ENCODE peak calls at places on chromosome 1, in ten cellular contexts. F is GM12878, W is thoracic aorta, I is lung, X is endodermal cell, T is neuronal stem cell, H is aorta, D is RWPE1, G is cardiac muscle cell, A is transverse colon. V is an unnamed sample.

GRCh38 chr1:7579016-7579415 is 192.1 kb upstream of the VAMP3 start:
- DNase-seq in F (no peak), W (no peak), I (no peak), X (no peak), T (no peak), H (peak), D (no peak), G (no peak), A (no peak), V (no peak)

GRCh38 chr1:147177611-147178370 is 5.5 kb upstream of the PRKAB2 start:
- DNase-seq in F (no peak), W (no peak), I (no peak), X (no peak), T (no peak), H (no peak), D (no peak), G (no peak), A (no peak), V (no peak)

GRCh38 chr1:239222999-239223398 is 163.4 kb upstream of the CHRM3 start:
- DNase-seq in F (no peak), W (no peak), I (no peak), X (no peak), T (no peak), H (no peak), D (no peak), G (no peak), A (no peak), V (no peak)

GRCh38 chr1:41317356-41317755 is 43.9 kb upstream of the FOXO6 start:
- DNase-seq in F (no peak), W (no peak), I (no peak), X (no peak), T (no peak), H (no peak), D (no peak), G (no peak), A (no peak), V (peak)

GRCh38 chr1:248905949-248906740 is at the start of gene PGBD2:
- DNase-seq in F (peak), W (peak), I (peak), X (peak), T (peak), H (peak), D (peak), G (peak), A (peak), V (peak)

GRCh38 chr1:235056937-235057336 is 71.7 kb downstream of the TOMM20 start:
- DNase-seq in F (no peak), W (no peak), I (no peak), X (no peak), T (no peak), H (no peak), D (peak), G (no peak), A (peak), V (no peak)

GRCh38 chr1:117110774-117111173 is 10.8 kb downstream of the TRIM45 start:
- DNase-seq in F (no peak), W (no peak), I (no peak), X (no peak), T (no peak), H (no peak), D (peak), G (no peak), A (no peak), V (no peak)

GRCh38 chr1:65164633-65165032 is 16.6 kb downstream of the AK4 start:
- DNase-seq in F (no peak), W (no peak), I (no peak), X (no peak), T (no peak), H (no peak), D (no peak), G (no peak), A (no peak), V (no peak)

GRCh38 chr1:119582801-119583200 is 65.3 kb downstream of the ZNF697 start:
- DNase-seq in F (no peak), W (no peak), I (peak), X (peak), T (peak), H (peak), D (peak), G (peak), A (peak), V (peak)

GRCh38 chr1:49199564-49199963 is 422.9 kb upstream of the BEND5 start:
- DNase-seq in F (no peak), W (no peak), I (no peak), X (no peak), T (no peak), H (no peak), D (no peak), G (no peak), A (no peak), V (no peak)

GRCh38 chr1:86938855-86939254 is 24.4 kb downstream of the HS2ST1 start:
- DNase-seq in F (no peak), W (no peak), I (no peak), X (no peak), T (no peak), H (no peak), D (no peak), G (no peak), A (no peak), V (no peak)

GRCh38 chr1:53449026-53449425 is 10.2 kb upstream of the DMRTB1 start:
- DNase-seq in F (no peak), W (no peak), I (no peak), X (peak), T (no peak), H (no peak), D (peak), G (no peak), A (no peak), V (peak)

GRCh38 chr1:159132271-159132881 is 39.0 kb upstream of the CADM3 start:
- DNase-seq in F (no peak), W (no peak), I (peak), X (peak), T (peak), H (peak), D (peak), G (peak), A (peak), V (peak)

GRCh38 chr1:51304360-51304759 is 26.0 kb downstream of the TTC39A start:
- DNase-seq in F (no peak), W (no peak), I (no peak), X (no peak), T (no peak), H (no peak), D (no peak), G (no peak), A (no peak), V (no peak)

DNA sequence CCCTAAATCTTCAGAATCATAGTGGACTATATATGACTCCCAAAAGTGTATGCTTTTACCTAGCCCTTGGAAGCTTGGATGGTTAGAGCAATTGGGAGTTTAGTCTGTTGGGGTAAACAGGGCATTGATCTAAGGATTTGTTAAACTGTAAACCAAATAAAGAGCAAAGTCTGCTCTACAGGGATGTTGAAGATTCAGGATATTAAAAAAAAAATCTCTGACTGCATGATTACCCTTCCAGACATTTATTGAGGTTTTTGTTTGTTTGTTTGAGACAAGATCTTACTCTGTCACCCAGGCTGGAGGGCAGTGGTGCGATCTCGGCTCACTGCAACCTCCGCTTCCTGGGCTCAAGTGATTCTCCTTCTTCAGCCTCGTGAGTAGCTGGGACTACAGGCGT is 31.6 kb downstream of the PBX1 start:
- DNase-seq in F (no peak), W (no peak), I (no peak), X (peak), T (no peak), H (no peak), D (no peak), G (no peak), A (no peak), V (no peak)
- H3K27ac ChIP-seq in F (no peak), W (no peak), I (no peak), X (peak), T (peak), H (no peak), D (no peak), G (peak), A (peak), V (no peak)

DNA sequence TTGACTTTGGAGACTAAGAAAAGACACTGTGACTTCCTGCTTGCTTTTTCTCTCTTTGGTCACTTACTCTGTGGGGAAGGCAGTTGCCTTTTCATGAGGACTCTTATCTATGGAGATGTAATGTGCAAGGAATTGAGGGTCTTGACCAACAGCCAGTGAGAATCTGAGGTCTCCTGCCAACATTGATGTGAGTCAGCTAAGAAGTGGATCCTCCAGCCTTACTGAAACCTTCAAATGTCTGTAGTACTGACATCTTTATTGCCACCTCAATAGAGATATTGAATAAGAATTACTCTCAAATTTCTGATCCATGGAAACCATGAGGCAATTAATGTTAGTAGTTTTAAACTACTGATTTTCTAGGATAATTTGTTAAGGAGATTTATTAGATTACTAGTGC is 598.4 kb downstream of the ADGRL2 start:
- DNase-seq in F (no peak), W (no peak), I (no peak), X (no peak), T (no peak), H (no peak), D (no peak), G (no peak), A (no peak), V (peak)
- H3K27ac ChIP-seq in F (no peak), W (no peak), I (no peak), X (no peak), T (no peak), H (no peak), D (no peak), G (no peak), A (no peak), V (no peak)

DNA sequence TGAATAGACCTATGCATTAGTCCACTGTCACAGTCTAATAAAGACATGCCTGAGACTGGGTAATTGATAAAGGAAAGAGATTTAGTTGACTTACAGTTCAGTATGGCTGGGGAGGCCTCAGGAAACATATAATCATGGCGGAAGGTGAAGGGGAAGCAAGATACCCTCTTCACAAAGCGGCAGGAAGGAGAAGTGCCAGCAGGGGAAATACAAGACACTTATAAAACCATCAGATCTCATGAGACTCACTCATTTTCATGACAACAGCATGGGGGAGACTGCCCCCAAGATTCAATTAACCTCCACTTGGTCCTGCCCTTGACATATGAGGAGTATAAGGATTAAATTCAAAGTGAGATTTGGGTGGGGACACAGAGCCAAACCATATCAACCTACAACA is 59.4 kb downstream of the CAPN9 start:
- DNase-seq in F (no peak), W (no peak), I (peak), X (no peak), T (no peak), H (no peak), D (no peak), G (no peak), A (no peak), V (no peak)
- H3K27ac ChIP-seq in F (no peak), W (peak), I (no peak), X (no peak), T (no peak), H (peak), D (no peak), G (no peak), A (no peak), V (no peak)

DNA sequence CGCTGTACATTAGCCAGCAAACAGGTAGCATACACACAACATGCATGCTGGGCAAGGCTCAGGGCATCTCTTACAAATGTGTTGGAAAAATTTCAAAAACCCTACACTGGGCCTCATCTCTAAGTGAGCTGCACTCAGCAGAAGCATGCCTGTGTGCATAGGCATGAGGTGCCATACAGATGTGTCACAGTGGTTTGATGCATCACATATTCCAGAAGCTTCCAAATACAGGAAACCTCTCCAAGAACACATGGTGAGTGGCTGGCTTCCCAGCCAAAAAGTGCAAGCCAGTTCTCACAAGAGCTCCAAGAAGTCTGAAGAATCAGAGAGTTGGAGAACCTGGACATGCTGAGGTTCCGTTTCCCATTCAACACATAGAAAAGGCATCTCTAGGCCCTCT is 58.3 kb downstream of the CD46 start:
- DNase-seq in F (no peak), W (no peak), I (peak), X (peak), T (no peak), H (no peak), D (no peak), G (no peak), A (no peak), V (no peak)
- H3K27ac ChIP-seq in F (no peak), W (peak), I (peak), X (no peak), T (no peak), H (peak), D (no peak), G (no peak), A (peak), V (no peak)

GRCh38 chr1:223074427-223074826 is 68.6 kb downstream of the TLR5 start:
- DNase-seq in F (no peak), W (no peak), I (no peak), X (no peak), T (no peak), H (no peak), D (no peak), G (peak), A (no peak), V (peak)

GRCh38 chr1:223075834-223076233 is 67.2 kb downstream of the TLR5 start:
- DNase-seq in F (no peak), W (no peak), I (no peak), X (no peak), T (no peak), H (no peak), D (no peak), G (no peak), A (no peak), V (no peak)

GRCh38 chr1:223074901-223075300 is 68.1 kb downstream of the TLR5 start:
- DNase-seq in F (no peak), W (no peak), I (no peak), X (no peak), T (no peak), H (no peak), D (no peak), G (no peak), A (no peak), V (no peak)

GRCh38 chr1:223077434-223077833 is 65.6 kb downstream of the TLR5 start:
- DNase-seq in F (no peak), W (no peak), I (no peak), X (peak), T (no peak), H (no peak), D (no peak), G (no peak), A (no peak), V (no peak)

GRCh38 chr1:223076382-223076781 is 66.7 kb downstream of the TLR5 start:
- DNase-seq in F (no peak), W (no peak), I (no peak), X (no peak), T (no peak), H (no peak), D (no peak), G (peak), A (no peak), V (no peak)
- H3K27ac ChIP-seq in F (no peak), W (no peak), I (peak), X (no peak), T (no peak), H (no peak), D (no peak), G (no peak), A (no peak), V (no peak)

GRCh38 chr1:97906567-97907228 is 14.1 kb downstream of the DPYD start:
- DNase-seq in F (no peak), W (no peak), I (peak), X (no peak), T (no peak), H (peak), D (peak), G (no peak), A (no peak), V (peak)

GRCh38 chr1:97903626-97904025 is 17.2 kb downstream of the DPYD start:
- DNase-seq in F (no peak), W (no peak), I (no peak), X (no peak), T (no peak), H (no peak), D (no peak), G (no peak), A (no peak), V (no peak)

GRCh38 chr1:97905141-97905540 is 15.7 kb downstream of the DPYD start:
- DNase-seq in F (no peak), W (no peak), I (no peak), X (no peak), T (no peak), H (no peak), D (no peak), G (no peak), A (no peak), V (no peak)

GRCh38 chr1:97902067-97902466 is 18.8 kb downstream of the DPYD start:
- DNase-seq in F (no peak), W (no peak), I (no peak), X (no peak), T (no peak), H (no peak), D (no peak), G (no peak), A (no peak), V (no peak)

GRCh38 chr1:97904528-97904927 is 16.3 kb downstream of the DPYD start:
- DNase-seq in F (no peak), W (no peak), I (no peak), X (no peak), T (no peak), H (no peak), D (peak), G (no peak), A (no peak), V (peak)
- H3K27ac ChIP-seq in F (no peak), W (no peak), I (no peak), X (no peak), T (no peak), H (no peak), D (no peak), G (no peak), A (no peak), V (no peak)

GRCh38 chr1:223142795-223143759 is at the start of gene TLR5:
- DNase-seq in F (peak), W (no peak), I (peak), X (peak), T (peak), H (peak), D (peak), G (peak), A (peak), V (peak)
- H3K27ac ChIP-seq in F (no peak), W (no peak), I (peak), X (no peak), T (no peak), H (no peak), D (peak), G (peak), A (peak), V (no peak)

GRCh38 chr1:31681421-31681820 is 22.4 kb downstream of the COL16A1 start:
- DNase-seq in F (no peak), W (no peak), I (no peak), X (peak), T (no peak), H (no peak), D (no peak), G (peak), A (no peak), V (peak)
- H3K27ac ChIP-seq in F (no peak), W (peak), I (no peak), X (no peak), T (no peak), H (no peak), D (peak), G (peak), A (no peak), V (no peak)

V was measured in mesendoderm.